ENCODE peak calls at places on chromosomes 13 and 19, in seven cellular contexts. A, P, K, Z, W, U and X are unnamed samples.

GRCh38 chr13:84609716-84610115 is 727.4 kb upstream of the SLITRK1 start:
- DNase-seq in U (no peak), Z (peak; percentile 34), A (no peak), W (no peak), P (no peak), K (no peak), X (peak; percentile 8)

GRCh38 chr19:29623726-29624488 is 17.8 kb downstream of the POP4 start:
- DNase-seq in P (no peak), A (no peak), W (no peak), K (no peak), Z (no peak), U (no peak), X (no peak)

GRCh38 chr13:108897955-108898354 is 268.5 kb downstream of the MYO16 start:
- DNase-seq in Z (no peak), W (no peak), U (no peak), A (no peak), K (no peak), P (no peak), X (no peak)

GRCh38 chr19:19032420-19033175 is 719 bp downstream of the SUGP2 start:
- DNase-seq in U (peak; percentile 84), Z (peak; percentile 96), K (peak; percentile 85), P (peak; percentile 52), A (peak; percentile 91), W (peak; percentile 59), X (peak; percentile 80)

GRCh38 chr13:73272831-73273230 is 214.0 kb downstream of the KLF5 start:
- DNase-seq in A (no peak), W (no peak), P (no peak), U (no peak), Z (no peak), K (no peak), X (no peak)

GRCh38 chr19:55206664-55207500 is 2.4 kb downstream of the PTPRH start:
- DNase-seq in A (no peak), K (peak; percentile 67), W (peak; percentile 88), Z (peak; percentile 90), P (no peak), U (peak; percentile 67), X (peak; percentile 98)

GRCh38 chr19:9061879-9062278 is 25.0 kb upstream of the OR1M1 start:
- DNase-seq in Z (no peak), A (no peak), W (no peak), U (no peak), P (no peak), K (no peak), X (no peak)

GRCh38 chr19:12647490-12648071 is 19.0 kb downstream of the MAN2B1 start:
- DNase-seq in A (no peak), U (no peak), W (peak; percentile 82), Z (peak; percentile 19), P (no peak), K (no peak), X (peak; percentile 74)

GRCh38 chr13:114043421-114044053 is 69.7 kb upstream of the C13orf46 start:
- DNase-seq in K (peak; percentile 29), P (no peak), U (no peak), W (peak; percentile 45), A (no peak), Z (peak; percentile 95), X (no peak)

GRCh38 chr19:11265785-11266236 is 3.5 kb upstream of the DOCK6 start:
- DNase-seq in Z (peak; percentile 51), K (no peak), W (peak; percentile 91), U (peak; percentile 56), P (no peak), A (no peak), X (peak; percentile 90)

GRCh38 chr19:807627-808175 is 10.4 kb downstream of the PTBP1 start:
- DNase-seq in A (no peak), K (no peak), P (no peak), Z (no peak), W (no peak), U (no peak), X (no peak)
- H3K27ac ChIP-seq in A (no peak overlapping the region), K (no peak overlapping the region), P (no peak overlapping the region), Z (no peak overlapping the region), W (no peak overlapping the region), U (no peak overlapping the region), X (peak overlapping the region; percentile 99)

GRCh38 chr19:32971012-32971595 is 654 bp downstream of the CEP89 start:
- DNase-seq in Z (no peak), W (no peak), A (no peak), P (no peak), K (no peak), U (no peak), X (no peak)
- H3K27ac ChIP-seq in Z (peak overlapping the region; percentile 46), W (peak overlapping the region; percentile 54), A (no peak overlapping the region), P (peak overlapping the region; percentile 56), K (no peak overlapping the region), U (peak overlapping the region; percentile 16), X (peak overlapping the region; percentile 61)

GRCh38 chr19:46963093-46963734 is 56.4 kb upstream of the NPAS1 start:
- DNase-seq in A (no peak), W (no peak), P (no peak), U (no peak), Z (peak; percentile 69), K (no peak), X (no peak)
- H3K27ac ChIP-seq in A (no peak overlapping the region), W (no peak overlapping the region), P (no peak overlapping the region), U (no peak overlapping the region), Z (peak overlapping the region; percentile 83), K (no peak overlapping the region), X (peak overlapping the region; percentile 14)

DNA sequence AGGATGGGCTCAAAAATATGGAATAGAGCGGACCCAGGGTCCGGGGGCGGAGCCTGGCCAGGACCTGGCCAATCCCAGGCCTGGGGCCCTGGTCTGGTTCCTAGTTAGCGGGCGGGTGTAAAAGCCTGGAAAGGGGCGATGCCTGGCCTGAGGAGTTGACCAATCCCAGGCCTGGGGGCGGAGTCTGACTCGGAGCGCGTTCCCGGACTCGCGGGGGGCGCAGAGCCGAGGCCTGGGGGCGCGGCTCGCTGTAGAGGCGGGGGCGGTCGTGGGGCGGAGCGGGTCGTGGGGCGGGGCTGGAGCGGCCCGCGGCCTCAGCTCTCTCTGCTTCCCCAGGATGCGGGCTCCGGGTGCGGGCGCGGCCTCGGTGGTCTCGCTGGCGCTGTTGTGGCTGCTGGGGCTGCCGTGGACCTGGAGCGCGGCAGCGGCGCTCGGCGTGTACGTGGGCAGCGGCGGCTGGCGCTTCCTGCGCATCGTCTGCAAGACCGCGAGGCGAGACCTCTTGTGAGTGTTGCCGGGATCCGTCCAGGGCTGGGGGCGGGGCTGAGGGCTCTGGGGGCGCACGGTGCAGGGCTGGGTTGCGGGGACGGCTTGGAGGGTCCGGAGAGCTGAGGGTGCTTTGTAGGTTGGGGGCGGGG is at the start of gene SLC27A1:
- DNase-seq in U (peak; percentile 98), A (no peak), K (peak; percentile 99), Z (peak; percentile 98), W (peak; percentile 98), P (peak; percentile 77), X (peak; percentile 97)
- H3K27ac ChIP-seq in U (peak within 1 kb of the TSS; percentile 83), A (peak within 1 kb of the TSS; percentile 84), K (peak within 1 kb of the TSS; percentile 95), Z (peak within 1 kb of the TSS; percentile 68), W (peak within 1 kb of the TSS; percentile 89), P (peak within 1 kb of the TSS; percentile 45), X (peak within 1 kb of the TSS; percentile 99)

GRCh38 chr13:57631607-57632275 is at the start of gene PCDH17:
- DNase-seq in P (no peak), K (peak; percentile 54), U (no peak), W (peak; percentile 34), Z (peak; percentile 70), A (no peak), X (peak; percentile 37)
- H3K27ac ChIP-seq in P (no peak within 1 kb of the TSS), K (peak within 1 kb of the TSS; percentile 10), U (no peak within 1 kb of the TSS), W (peak within 1 kb of the TSS; percentile 58), Z (no peak within 1 kb of the TSS), A (no peak within 1 kb of the TSS), X (no peak within 1 kb of the TSS)

GRCh38 chr13:110825516-110825915 is 89.4 kb downstream of the ANKRD10 start:
- DNase-seq in K (no peak), Z (no peak), U (no peak), A (no peak), W (no peak), P (no peak), X (no peak)

GRCh38 chr13:110828705-110829104 is 86.2 kb downstream of the ANKRD10 start:
- DNase-seq in A (no peak), P (no peak), W (no peak), U (no peak), Z (no peak), K (no peak), X (no peak)

GRCh38 chr13:110826861-110827672 is 87.8 kb downstream of the ANKRD10 start:
- DNase-seq in U (no peak), P (no peak), K (no peak), Z (no peak), A (no peak), W (peak; percentile 32), X (no peak)

GRCh38 chr13:110824901-110825300 is 90.0 kb downstream of the ANKRD10 start:
- DNase-seq in P (no peak), W (no peak), Z (no peak), A (no peak), K (no peak), U (no peak), X (no peak)

GRCh38 chr13:110826101-110826500 is 88.8 kb downstream of the ANKRD10 start:
- DNase-seq in Z (no peak), A (no peak), K (no peak), U (no peak), P (no peak), W (no peak), X (no peak)
- H3K27ac ChIP-seq in Z (no peak overlapping the region), A (no peak overlapping the region), K (no peak overlapping the region), U (no peak overlapping the region), P (no peak overlapping the region), W (no peak overlapping the region), X (no peak overlapping the region)

GRCh38 chr19:51598159-51598915 is 27.3 kb downstream of the ZNF175 start:
- DNase-seq in U (no peak), Z (no peak), A (no peak), P (no peak), K (no peak), W (no peak), X (no peak)

GRCh38 chr19:51599084-51599483 is 28.0 kb downstream of the ZNF175 start:
- DNase-seq in W (no peak), K (no peak), A (no peak), P (no peak), Z (no peak), U (no peak), X (no peak)

GRCh38 chr19:51595776-51596175 is 24.7 kb downstream of the ZNF175 start:
- DNase-seq in Z (no peak), K (no peak), A (no peak), P (no peak), W (no peak), U (no peak), X (no peak)

GRCh38 chr19:51602189-51602854 is 27.9 kb downstream of the SIGLEC5 start:
- DNase-seq in W (no peak), A (no peak), Z (no peak), K (no peak), U (no peak), P (no peak), X (no peak)

DNA sequence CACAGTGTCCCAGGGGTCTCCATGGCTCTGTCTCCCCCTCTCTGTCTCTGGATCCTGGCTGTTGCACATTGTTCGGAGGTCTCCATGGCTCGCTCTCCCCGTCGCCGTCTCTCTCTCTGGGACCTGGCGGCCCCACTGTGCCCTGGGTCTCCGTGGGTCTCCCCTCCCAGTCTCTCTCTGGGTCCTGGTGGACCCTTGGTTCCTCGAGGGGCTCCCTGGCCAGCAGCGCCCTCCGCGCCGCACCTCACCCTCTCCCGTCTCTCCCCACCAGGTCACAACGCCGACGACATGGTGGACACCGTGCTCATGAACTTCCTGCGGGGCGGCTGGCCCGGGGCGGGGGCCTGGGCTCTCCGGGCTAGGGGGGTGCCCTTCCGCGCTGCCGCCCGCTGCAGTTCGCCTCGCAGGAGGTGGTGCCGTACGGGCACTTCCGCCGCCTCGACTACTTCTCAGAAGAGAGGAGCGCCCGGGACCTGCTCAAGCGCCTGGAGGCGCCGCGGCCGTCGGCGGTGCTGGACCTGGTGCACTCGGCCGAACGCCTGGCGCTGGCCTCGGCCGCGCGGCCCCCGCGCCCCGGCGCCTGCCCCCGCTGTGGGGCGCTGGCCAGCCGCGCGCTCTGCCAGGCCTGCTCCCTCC is 29.1 kb downstream of the SIGLEC5 start:
- DNase-seq in A (no peak), P (no peak), U (no peak), K (no peak), W (no peak), Z (no peak), X (no peak)
- H3K27ac ChIP-seq in A (no peak overlapping the region), P (no peak overlapping the region), U (no peak overlapping the region), K (no peak overlapping the region), W (no peak overlapping the region), Z (no peak overlapping the region), X (no peak overlapping the region)